ENCODE peak calls at places on chromosome 6, in four cellular contexts. One of them, this sample, is unnamed.

GRCh38 chr6:2026133-2026532 is 219.3 kb downstream of the GMDS start:
- DNase-seq in H9: no peak
- DNase-seq in PC-3: no peak
- DNase-seq in fibroblast of lung: no peak
- DNase-seq in this sample: no peak

GRCh38 chr6:109165392-109165964 is 70.2 kb downstream of the CEP57L1 start:
- DNase-seq in PC-3: peak; percentile 4
- DNase-seq in H9: no peak
- DNase-seq in fibroblast of lung: peak; percentile 86
- DNase-seq in this sample: no peak

GRCh38 chr6:43669050-43669921 is 18.3 kb downstream of the MRPS18A start:
- DNase-seq in H9: peak; percentile 42
- DNase-seq in PC-3: no peak
- DNase-seq in fibroblast of lung: peak; percentile 49
- DNase-seq in this sample: no peak

GRCh38 chr6:119445666-119446622 is 96.4 kb upstream of the MAN1A1 start:
- DNase-seq in PC-3: peak; percentile 42
- DNase-seq in H9: no peak
- DNase-seq in fibroblast of lung: peak; percentile 68
- DNase-seq in this sample: no peak

GRCh38 chr6:7050911-7051779 is 56.6 kb upstream of the RREB1 start:
- DNase-seq in PC-3: peak; percentile 96
- DNase-seq in H9: peak; percentile 70
- DNase-seq in fibroblast of lung: peak; percentile 80
- DNase-seq in this sample: no peak

GRCh38 chr6:98156580-98156979 is 677.8 kb upstream of the POU3F2 start:
- DNase-seq in PC-3: no peak
- DNase-seq in fibroblast of lung: no peak
- DNase-seq in H9: no peak
- DNase-seq in this sample: no peak

GRCh38 chr6:15247214-15247749 is 1.4 kb downstream of the JARID2 start:
- DNase-seq in H9: no peak
- DNase-seq in PC-3: no peak
- DNase-seq in fibroblast of lung: peak; percentile 22
- DNase-seq in this sample: no peak

GRCh38 chr6:53846250-53846649 is 51.4 kb downstream of the LRRC1 start:
- DNase-seq in PC-3: no peak
- DNase-seq in H9: no peak
- DNase-seq in fibroblast of lung: no peak
- DNase-seq in this sample: no peak

GRCh38 chr6:133341607-133342158 is 100.5 kb downstream of the EYA4 start:
- DNase-seq in PC-3: peak; percentile 83
- DNase-seq in fibroblast of lung: peak; percentile 90
- DNase-seq in H9: no peak
- DNase-seq in this sample: no peak

GRCh38 chr6:158571826-158572652 is 12.1 kb downstream of the TMEM181 start:
- DNase-seq in fibroblast of lung: no peak
- DNase-seq in H9: no peak
- DNase-seq in PC-3: peak; percentile 42
- DNase-seq in this sample: no peak

GRCh38 chr6:30044630-30045029 is 16.4 kb upstream of the POLR1H start:
- DNase-seq in H9: no peak
- DNase-seq in fibroblast of lung: peak; percentile 62
- DNase-seq in PC-3: peak; percentile 60
- DNase-seq in this sample: no peak

GRCh38 chr6:21001736-21002135 is 467.5 kb downstream of the CDKAL1 start:
- DNase-seq in H9: no peak
- DNase-seq in fibroblast of lung: peak; percentile 61
- DNase-seq in PC-3: no peak
- DNase-seq in this sample: no peak

GRCh38 chr6:116945809-116946208 is 68.8 kb downstream of the RFX6 start:
- DNase-seq in fibroblast of lung: no peak
- DNase-seq in PC-3: peak; percentile 60
- DNase-seq in H9: no peak
- DNase-seq in this sample: no peak

GRCh38 chr6:99521557-99522286 is 6.5 kb upstream of the USP45 start:
- DNase-seq in fibroblast of lung: peak; percentile 74
- DNase-seq in H9: peak; percentile 41
- DNase-seq in PC-3: no peak
- DNase-seq in this sample: no peak

GRCh38 chr6:41921712-41921998 is 356 bp downstream of the BYSL start:
- DNase-seq in fibroblast of lung: no peak
- DNase-seq in PC-3: no peak
- DNase-seq in H9: no peak
- DNase-seq in this sample: peak; percentile 15

GRCh38 chr6:155495011-155495768 is 39.6 kb upstream of the NOX3 start:
- DNase-seq in H9: peak; percentile 69
- DNase-seq in PC-3: peak; percentile 6
- DNase-seq in fibroblast of lung: peak; percentile 94
- DNase-seq in this sample: no peak
- H3K4me2 ChIP-seq in H9: no peak overlapping the region
- H3K4me2 ChIP-seq in PC-3: no peak overlapping the region
- H3K4me2 ChIP-seq in fibroblast of lung: peak overlapping the region; percentile 72
- H3K4me2 ChIP-seq in this sample: no peak overlapping the region

GRCh38 chr6:3229566-3230274 is 2.3 kb upstream of the TUBB2B start:
- DNase-seq in PC-3: no peak
- DNase-seq in H9: peak; percentile 80
- DNase-seq in fibroblast of lung: no peak
- DNase-seq in this sample: peak; percentile 15
- TF ChIP-seq CTCF in PC-3: no peak
- TF ChIP-seq CTCF in H9: peak; percentile 30
- TF ChIP-seq CTCF in fibroblast of lung: no peak
- TF ChIP-seq CTCF in this sample: peak; percentile 20

GRCh38 chr6:3849681-3850450 is 693 bp downstream of the FAM50B start:
- DNase-seq in PC-3: no peak
- DNase-seq in H9: peak; percentile 37
- DNase-seq in fibroblast of lung: peak; percentile 22
- DNase-seq in this sample: no peak

GRCh38 chr6:3848925-3849605 is at the start of gene FAM50B:
- DNase-seq in PC-3: peak; percentile 92
- DNase-seq in H9: peak; percentile 96
- DNase-seq in fibroblast of lung: peak; percentile 87
- DNase-seq in this sample: peak; percentile 77

GRCh38 chr6:3850451-3851203 is 1.5 kb downstream of the FAM50B start:
- DNase-seq in PC-3: no peak
- DNase-seq in fibroblast of lung: no peak
- DNase-seq in H9: no peak
- DNase-seq in this sample: no peak

GRCh38 chr6:3847521-3847920 is 1.7 kb upstream of the FAM50B start:
- DNase-seq in H9: no peak
- DNase-seq in PC-3: no peak
- DNase-seq in fibroblast of lung: peak; percentile 49
- DNase-seq in this sample: no peak

GRCh38 chr6:3848380-3848779 is 793 bp upstream of the FAM50B start:
- DNase-seq in PC-3: no peak
- DNase-seq in fibroblast of lung: peak; percentile 31
- DNase-seq in H9: no peak
- DNase-seq in this sample: no peak
- H3K9ac ChIP-seq in PC-3: peak overlapping the region; percentile 5
- H3K9ac ChIP-seq in fibroblast of lung: no peak overlapping the region
- H3K9ac ChIP-seq in H9: no peak overlapping the region
- H3K9ac ChIP-seq in this sample: no peak overlapping the region

DNA sequence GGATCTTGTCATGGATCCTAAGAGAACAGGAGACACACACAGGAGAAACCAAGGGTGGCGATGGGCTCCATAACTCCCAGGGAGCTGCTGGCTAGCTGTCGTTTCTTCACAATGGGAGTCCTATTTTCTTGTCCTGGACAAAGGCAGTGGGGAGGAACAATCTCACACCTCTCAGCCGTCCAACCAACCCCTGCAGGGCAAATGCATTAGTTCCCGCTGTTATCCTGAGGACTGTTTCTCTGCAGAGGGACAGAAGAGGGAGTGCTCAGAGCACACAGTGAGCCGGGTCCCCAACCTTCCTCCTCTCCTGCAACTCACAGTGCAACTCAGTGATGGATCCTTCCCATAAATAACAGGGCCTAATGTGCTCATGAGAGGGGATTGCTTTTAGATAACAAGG is 453.2 kb upstream of the AGPAT4 start:
- DNase-seq in PC-3: no peak
- DNase-seq in fibroblast of lung: no peak
- DNase-seq in H9: peak; percentile 68
- DNase-seq in this sample: no peak
- H3K4me2 ChIP-seq in PC-3: no peak overlapping the region
- H3K4me2 ChIP-seq in fibroblast of lung: no peak overlapping the region
- H3K4me2 ChIP-seq in H9: no peak overlapping the region
- H3K4me2 ChIP-seq in this sample: no peak overlapping the region

GRCh38 chr6:165488624-165489295 is 174.3 kb downstream of the PDE10A start:
- DNase-seq in H9: no peak
- DNase-seq in PC-3: no peak
- DNase-seq in fibroblast of lung: no peak
- DNase-seq in this sample: no peak
- TF ChIP-seq CTCF in H9: peak; percentile 37
- TF ChIP-seq CTCF in PC-3: no peak
- TF ChIP-seq CTCF in fibroblast of lung: no peak
- TF ChIP-seq CTCF in this sample: no peak

GRCh38 chr6:141451508-141452353 is 681.0 kb upstream of the GJE1 start:
- DNase-seq in PC-3: peak; percentile 70
- DNase-seq in fibroblast of lung: peak; percentile 56
- DNase-seq in H9: no peak
- DNase-seq in this sample: no peak
- H3K9ac ChIP-seq in PC-3: peak overlapping the region; percentile 36
- H3K9ac ChIP-seq in fibroblast of lung: no peak overlapping the region
- H3K9ac ChIP-seq in H9: no peak overlapping the region
- H3K9ac ChIP-seq in this sample: no peak overlapping the region

GRCh38 chr6:142942238-142942637 is 2.7 kb downstream of the HIVEP2 start:
- DNase-seq in PC-3: no peak
- DNase-seq in fibroblast of lung: no peak
- DNase-seq in H9: no peak
- DNase-seq in this sample: no peak
- H3K4me2 ChIP-seq in PC-3: peak overlapping the region; percentile 89
- H3K4me2 ChIP-seq in fibroblast of lung: no peak overlapping the region
- H3K4me2 ChIP-seq in H9: no peak overlapping the region
- H3K4me2 ChIP-seq in this sample: no peak overlapping the region

This sample was measured in MM.1S.